ENCODE peak calls at places on chromosomes 1 and 21, in four cellular contexts. G is GM23338, E is astrocyte of the spinal cord, O is epithelial cell of esophagus. Z is an unnamed sample.
A peak's percentile ranks its signal among the peaks of the same experiment; 100 is the strongest.

GRCh38 chr1:94186946-94187345 is 50.4 kb downstream of the ARHGAP29 start:
- DNase-seq in G (no peak), E (no peak), O (no peak), Z (no peak)

GRCh38 chr1:12594966-12595838 is 22.8 kb downstream of the DHRS3 start:
- DNase-seq in G (peak; percentile 89), E (peak; percentile 68), O (no peak), Z (no peak)

GRCh38 chr1:113191579-113192076 is 118.6 kb downstream of the LRIG2 start:
- DNase-seq in G (no peak), E (no peak), O (peak; percentile 59), Z (peak; percentile 5)

GRCh38 chr1:78081980-78082860 is 36.5 kb downstream of the GIPC2 start:
- DNase-seq in G (no peak), E (peak; percentile 28), O (peak; percentile 30), Z (peak; percentile 59)

GRCh38 chr1:78688701-78689100 is 39.1 kb downstream of the IFI44 start:
- DNase-seq in G (peak; percentile 20), E (peak; percentile 68), O (peak; percentile 39), Z (peak; percentile 83)

GRCh38 chr1:91685994-91686393 is 185.3 kb downstream of the CDC7 start:
- DNase-seq in G (no peak), E (no peak), O (peak; percentile 17), Z (no peak)

GRCh38 chr1:162857850-162858249 is 3.1 kb downstream of the CCDC190 start:
- DNase-seq in G (no peak), E (peak; percentile 53), O (peak; percentile 47), Z (peak; percentile 84)

GRCh38 chr1:207841907-207842306 is 69.0 kb downstream of the CD34 start:
- DNase-seq in G (no peak), E (no peak), O (no peak), Z (no peak)

GRCh38 chr1:6235302-6235680 is 473 bp downstream of the ICMT start:
- DNase-seq in G (peak; percentile 9), E (no peak), O (no peak), Z (no peak)

GRCh38 chr1:94029135-94029993 is 91.6 kb downstream of the ABCA4 start:
- DNase-seq in G (no peak), E (no peak), O (no peak), Z (no peak)

GRCh38 chr1:64663654-64664053 is 81.2 kb upstream of the RAVER2 start:
- DNase-seq in G (peak; percentile 55), E (peak; percentile 41), O (no peak), Z (peak; percentile 7)

GRCh38 chr1:218350909-218351616 is 5.9 kb downstream of the TGFB2 start:
- DNase-seq in G (no peak), E (peak; percentile 76), O (no peak), Z (peak; percentile 80)

GRCh38 chr1:43541721-43542401 is 11.2 kb downstream of the PTPRF start:
- DNase-seq in G (no peak), E (no peak), O (peak; percentile 51), Z (peak; percentile 63)

GRCh38 chr1:39575191-39576015 is 1.2 kb downstream of the PABPC4 start:
- DNase-seq in G (peak; percentile 28), E (peak; percentile 61), O (peak; percentile 40), Z (peak; percentile 81)

GRCh38 chr1:33043267-33044090 is 6.8 kb upstream of the AK2 start:
- DNase-seq in G (no peak), E (no peak), O (no peak), Z (no peak)

GRCh38 chr1:78491311-78492071 is 717 bp downstream of the PTGFR start:
- DNase-seq in G (peak; percentile 66), E (peak; percentile 53), O (peak; percentile 34), Z (peak; percentile 43)

GRCh38 chr1:13583592-13583963 is at the start of gene PDPN:
- DNase-seq in G (peak; percentile 89), E (peak; percentile 46), O (peak; percentile 29), Z (peak; percentile 42)

GRCh38 chr1:110223581-110223980 is 13.5 kb downstream of the KCNC4 start:
- DNase-seq in G (no peak), E (no peak), O (no peak), Z (no peak)

GRCh38 chr1:21157054-21157453 is 19.6 kb downstream of the EIF4G3 start:
- DNase-seq in G (no peak), E (no peak), O (no peak), Z (no peak)

GRCh38 chr1:45752441-45753052 is 2.1 kb upstream of the IPP start:
- DNase-seq in G (no peak), E (no peak), O (peak; percentile 59), Z (peak; percentile 49)

GRCh38 chr1:31382379-31382989 is 9.6 kb upstream of the FABP3 start:
- DNase-seq in G (no peak), E (no peak), O (no peak), Z (no peak)

GRCh38 chr1:27522860-27523665 is 33.1 kb upstream of the WASF2 start:
- DNase-seq in G (peak; percentile 74), E (no peak), O (no peak), Z (peak; percentile 59)

GRCh38 chr1:51840743-51841461 is 37.6 kb downstream of the NRDC start:
- DNase-seq in G (no peak), E (no peak), O (no peak), Z (no peak)
- TF ChIP-seq CTCF in G (no peak), E (no peak), O (no peak), Z (no peak)

GRCh38 chr21:35372201-35372600 is 323.1 kb upstream of the RUNX1 start:
- DNase-seq in G (no peak), E (no peak), O (no peak), Z (no peak)

GRCh38 chr21:35368326-35368725 is 319.2 kb upstream of the RUNX1 start:
- DNase-seq in G (no peak), E (no peak), O (peak; percentile 92), Z (no peak)

GRCh38 chr21:35370071-35370470 is 321.0 kb upstream of the RUNX1 start:
- DNase-seq in G (no peak), E (no peak), O (no peak), Z (no peak)

GRCh38 chr21:35371217-35371616 is 322.1 kb upstream of the RUNX1 start:
- DNase-seq in G (no peak), E (no peak), O (no peak), Z (no peak)

DNA sequence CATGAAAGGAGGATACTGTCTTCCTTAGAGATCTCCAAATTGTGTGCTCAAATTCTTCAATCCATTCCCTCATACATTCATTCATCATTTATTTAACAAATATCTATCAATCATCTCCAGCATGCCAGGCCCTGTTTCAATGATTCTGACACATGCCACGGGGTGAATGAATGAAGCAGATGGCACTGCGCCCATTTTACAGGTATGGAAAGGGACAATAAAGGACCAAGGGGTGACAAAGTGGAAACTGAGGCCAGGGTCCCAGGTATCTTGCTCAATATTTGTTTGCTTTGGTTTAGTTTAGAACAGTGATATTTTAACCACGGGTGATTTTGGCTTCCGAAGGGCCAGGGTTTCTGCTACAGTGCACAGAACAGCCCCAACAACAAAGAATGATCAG is 321.6 kb upstream of the RUNX1 start:
- DNase-seq in G (no peak), E (no peak), O (no peak), Z (no peak)
- H3K4me3 ChIP-seq in G (no peak overlapping the region), E (no peak overlapping the region), O (no peak overlapping the region), Z (no peak overlapping the region)

DNA sequence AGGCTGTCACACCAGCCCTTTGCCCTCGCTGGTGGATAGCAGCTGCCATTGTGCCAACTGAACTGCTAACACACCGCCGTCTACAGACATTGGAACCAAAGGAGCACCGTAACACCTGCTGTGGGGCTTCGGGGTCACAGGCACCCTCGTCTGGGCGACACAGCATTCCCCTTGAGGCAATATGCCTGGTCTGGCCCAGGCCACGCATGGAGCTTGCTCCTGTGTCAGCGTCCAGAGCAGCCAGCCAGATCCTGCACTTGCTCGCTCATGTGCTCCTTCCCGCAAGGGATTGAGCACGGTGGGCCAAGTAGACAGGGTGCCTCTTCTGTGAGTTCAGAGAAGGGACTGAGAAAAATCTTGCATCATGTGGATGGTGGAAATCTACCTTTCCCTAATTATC is 314.6 kb upstream of the PLD5 start:
- DNase-seq in G (no peak), E (no peak), O (no peak), Z (no peak)
- TF ChIP-seq CTCF in G (no peak), E (no peak), O (no peak), Z (no peak)

DNA sequence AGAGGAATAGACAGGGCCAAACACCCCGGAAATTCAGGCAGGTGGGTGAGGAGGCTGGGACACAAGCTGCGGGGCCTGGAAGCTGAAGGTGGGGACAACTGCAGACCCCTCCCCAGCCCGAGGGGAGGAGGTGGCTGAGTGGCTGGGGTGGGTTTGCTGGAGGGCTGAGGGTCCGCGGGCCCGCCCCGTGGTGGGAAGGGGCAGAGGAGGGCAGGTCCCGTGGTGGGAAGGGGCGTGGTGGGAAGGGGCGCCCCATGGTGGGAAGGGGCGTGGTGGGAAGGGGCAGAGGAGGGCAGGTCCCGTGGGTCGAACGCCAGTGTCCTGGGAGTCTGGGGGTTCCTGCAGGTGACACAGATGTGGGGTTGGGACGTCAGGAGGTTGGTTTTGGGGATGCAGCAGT is 24.3 kb upstream of the TTLL10 start:
- DNase-seq in G (no peak), E (no peak), O (no peak), Z (no peak)
- H3K4me3 ChIP-seq in G (no peak overlapping the region), E (no peak overlapping the region), O (no peak overlapping the region), Z (no peak overlapping the region)

GRCh38 chr1:174743654-174744561 is 255.8 kb upstream of the CACYBP start:
- DNase-seq in G (peak; percentile 76), E (peak; percentile 56), O (peak; percentile 52), Z (peak; percentile 70)

GRCh38 chr1:174748603-174749002 is 251.1 kb upstream of the CACYBP start:
- DNase-seq in G (no peak), E (no peak), O (no peak), Z (no peak)

GRCh38 chr1:174746024-174746808 is 253.5 kb upstream of the CACYBP start:
- DNase-seq in G (no peak), E (no peak), O (no peak), Z (no peak)

GRCh38 chr1:174744886-174745285 is 254.9 kb upstream of the CACYBP start:
- DNase-seq in G (no peak), E (no peak), O (no peak), Z (no peak)

GRCh38 chr1:174747613-174748012 is 252.1 kb upstream of the CACYBP start:
- DNase-seq in G (no peak), E (no peak), O (no peak), Z (no peak)
- TF ChIP-seq CTCF in G (no peak), E (peak; percentile 19), O (no peak), Z (no peak)